ENCODE peak calls at places on chromosomes 6 and 20, in seven cellular contexts. Y, B, H, F, S, M and P are unnamed samples.

GRCh38 chr20:57124346-57124745 is 142.1 kb downstream of the BMP7 start:
- DNase-seq in Y (no peak), B (no peak), H (no peak), F (no peak), S (no peak), M (no peak), P (no peak)

GRCh38 chr6:44258325-44258863 is 1.1 kb upstream of the SLC35B2 start:
- DNase-seq in Y (no peak), B (no peak), H (no peak), F (no peak), S (no peak), M (no peak), P (no peak)

GRCh38 chr6:141097471-141097870 is 1035.3 kb upstream of the GJE1 start:
- DNase-seq in Y (no peak), B (peak; percentile 10), H (no peak), F (peak; percentile 2), S (no peak), M (no peak), P (no peak)

GRCh38 chr6:97240222-97240621 is 42.8 kb downstream of the MMS22L start:
- DNase-seq in Y (peak; percentile 22), B (peak; percentile 71), H (no peak), F (peak; percentile 66), S (no peak), M (peak; percentile 8), P (peak; percentile 15)

GRCh38 chr6:7475081-7475480 is 66.4 kb upstream of the DSP start:
- DNase-seq in Y (no peak), B (no peak), H (no peak), F (no peak), S (no peak), M (no peak), P (no peak)

GRCh38 chr6:134182528-134182927 is 130.1 kb upstream of the SLC2A12 start:
- DNase-seq in Y (no peak), B (no peak), H (no peak), F (no peak), S (no peak), M (no peak), P (no peak)

GRCh38 chr6:130577178-130577919 is 211.5 kb downstream of the TMEM200A start:
- DNase-seq in Y (no peak), B (no peak), H (no peak), F (no peak), S (no peak), M (no peak), P (no peak)

GRCh38 chr6:53809691-53810090 is 14.9 kb downstream of the LRRC1 start:
- DNase-seq in Y (no peak), B (no peak), H (no peak), F (no peak), S (no peak), M (no peak), P (no peak)

GRCh38 chr20:1212607-1213396 is 9.5 kb downstream of the C20orf202 start:
- DNase-seq in Y (peak; percentile 54), B (peak; percentile 62), H (peak; percentile 22), F (peak; percentile 76), S (peak; percentile 87), M (peak; percentile 27), P (peak; percentile 45)

GRCh38 chr20:24164360-24164759 is 175.8 kb upstream of the GGTLC1 start:
- DNase-seq in Y (no peak), B (no peak), H (no peak), F (no peak), S (peak; percentile 29), M (no peak), P (no peak)

GRCh38 chr20:49482621-49483017 is at the start of gene KCNB1:
- DNase-seq in Y (no peak), B (peak; percentile 49), H (peak; percentile 22), F (peak; percentile 28), S (peak; percentile 17), M (no peak), P (peak; percentile 3)

GRCh38 chr6:144394209-144394608 is 109.1 kb downstream of the UTRN start:
- DNase-seq in Y (no peak), B (no peak), H (no peak), F (peak; percentile 70), S (no peak), M (no peak), P (no peak)

GRCh38 chr20:309841-310644 is 12.7 kb downstream of the ZCCHC3 start:
- DNase-seq in Y (peak; percentile 99), B (peak; percentile 100), H (peak; percentile 77), F (peak; percentile 98), S (no peak), M (peak; percentile 96), P (peak; percentile 93)

GRCh38 chr6:73180076-73180717 is 45.1 kb downstream of the KHDC1L start:
- DNase-seq in Y (no peak), B (peak; percentile 54), H (no peak), F (no peak), S (no peak), M (peak; percentile 3), P (no peak)

GRCh38 chr6:155154158-155154830 is 109.5 kb upstream of the CLDN20 start:
- DNase-seq in Y (peak; percentile 78), B (peak; percentile 97), H (no peak), F (peak; percentile 81), S (peak; percentile 62), M (peak; percentile 73), P (peak; percentile 58)